ENCODE peak calls at places on chromosome 18, in ten cellular contexts. Z is heart left ventricle, T is endothelial cell, A is neural progenitor cell, Y is progenitor cell of endocrine pancreas, Q is fibroblast of the aortic adventitia, X is glutamatergic neuron, I is sigmoid colon, G is IMR-90, P is GM23338. R is an unnamed sample.

GRCh38 chr18:49625021-49625691 is 63.3 kb downstream of the LIPG start:
- DNase-seq in Q (no peak), G (peak), T (no peak), I (no peak), Y (no peak), Z (no peak), A (no peak), P (no peak), X (no peak), R (no peak)

GRCh38 chr18:34909637-34910364 is 131.4 kb upstream of the MAPRE2 start:
- DNase-seq in X (no peak), Q (peak), A (no peak), G (peak), Y (no peak), P (no peak), Z (no peak), I (no peak), T (no peak), R (no peak)

GRCh38 chr18:22032392-22032961 is 136.9 kb upstream of the GATA6 start:
- DNase-seq in Y (no peak), A (peak), P (no peak), Z (no peak), X (no peak), T (no peak), G (peak), I (no peak), Q (peak), R (no peak)

GRCh38 chr18:12639990-12640880 is 17.7 kb downstream of the SPIRE1 start:
- DNase-seq in G (peak), I (no peak), Z (no peak), P (no peak), X (no peak), T (no peak), Q (peak), A (no peak), Y (no peak), R (no peak)

GRCh38 chr18:45109271-45109670 is 428.6 kb downstream of the SETBP1 start:
- DNase-seq in I (no peak), Q (no peak), Y (no peak), X (no peak), P (no peak), A (no peak), G (no peak), Z (no peak), T (no peak), R (no peak)

GRCh38 chr18:35085450-35086032 is 44.3 kb downstream of the MAPRE2 start:
- DNase-seq in P (no peak), A (no peak), I (no peak), Q (no peak), G (no peak), X (no peak), Z (no peak), Y (no peak), T (no peak), R (no peak)

GRCh38 chr18:31197676-31198075 is 35.0 kb upstream of the DSC1 start:
- DNase-seq in Q (no peak), A (no peak), T (no peak), G (no peak), X (no peak), Y (no peak), I (no peak), P (no peak), Z (no peak), R (no peak)

GRCh38 chr18:79988925-79989361 is 580 bp upstream of the TXNL4A start:
- DNase-seq in T (no peak), Q (peak), I (peak), P (peak), A (peak), Y (no peak), Z (no peak), X (no peak), G (peak), R (no peak)

GRCh38 chr18:6614952-6615351 is 114.6 kb upstream of the ARHGAP28 start:
- DNase-seq in A (no peak), Q (no peak), P (no peak), Y (no peak), I (no peak), X (no peak), G (no peak), T (no peak), Z (no peak), R (no peak)

GRCh38 chr18:29147944-29148343 is 971.0 kb upstream of the CDH2 start:
- DNase-seq in G (peak), Q (peak), P (peak), Y (no peak), A (peak), X (no peak), T (no peak), Z (no peak), I (no peak), R (no peak)

GRCh38 chr18:63951302-63951705 is 2.2 kb downstream of the HMSD start:
- DNase-seq in I (no peak), T (no peak), G (peak), Q (no peak), A (no peak), X (no peak), Y (no peak), Z (no peak), P (no peak), R (no peak)
- TF ChIP-seq CTCF in I (no peak), T (no peak), G (peak), Q (peak), A (no peak), X (peak), Y (no peak), Z (no peak), P (peak), R (no peak)

GRCh38 chr18:11154369-11154982 is 5.1 kb upstream of the PIEZO2 start:
- DNase-seq in Y (no peak), I (no peak), Z (no peak), G (peak), T (no peak), A (peak), X (no peak), P (peak), Q (peak), R (no peak)
- TF ChIP-seq CTCF in Y (peak), I (peak), Z (peak), G (peak), T (peak), A (peak), X (peak), P (peak), Q (peak), R (peak)

GRCh38 chr18:73948497-73948896 is 199.1 kb downstream of the FBXO15 start:
- DNase-seq in G (peak), X (no peak), Q (peak), I (no peak), P (no peak), T (no peak), Z (no peak), Y (no peak), A (no peak), R (no peak)
- TF ChIP-seq CTCF in G (no peak), X (no peak), Q (no peak), I (no peak), P (no peak), T (no peak), Z (no peak), Y (no peak), A (no peak), R (no peak)

GRCh38 chr18:59565957-59566356 is 131.3 kb downstream of the CCBE1 start:
- DNase-seq in Z (no peak), P (no peak), Y (no peak), Q (no peak), I (no peak), G (peak), T (no peak), X (no peak), A (no peak), R (no peak)
- TF ChIP-seq CTCF in Z (no peak), P (no peak), Y (no peak), Q (no peak), I (no peak), G (no peak), T (no peak), X (no peak), A (no peak), R (no peak)

DNA sequence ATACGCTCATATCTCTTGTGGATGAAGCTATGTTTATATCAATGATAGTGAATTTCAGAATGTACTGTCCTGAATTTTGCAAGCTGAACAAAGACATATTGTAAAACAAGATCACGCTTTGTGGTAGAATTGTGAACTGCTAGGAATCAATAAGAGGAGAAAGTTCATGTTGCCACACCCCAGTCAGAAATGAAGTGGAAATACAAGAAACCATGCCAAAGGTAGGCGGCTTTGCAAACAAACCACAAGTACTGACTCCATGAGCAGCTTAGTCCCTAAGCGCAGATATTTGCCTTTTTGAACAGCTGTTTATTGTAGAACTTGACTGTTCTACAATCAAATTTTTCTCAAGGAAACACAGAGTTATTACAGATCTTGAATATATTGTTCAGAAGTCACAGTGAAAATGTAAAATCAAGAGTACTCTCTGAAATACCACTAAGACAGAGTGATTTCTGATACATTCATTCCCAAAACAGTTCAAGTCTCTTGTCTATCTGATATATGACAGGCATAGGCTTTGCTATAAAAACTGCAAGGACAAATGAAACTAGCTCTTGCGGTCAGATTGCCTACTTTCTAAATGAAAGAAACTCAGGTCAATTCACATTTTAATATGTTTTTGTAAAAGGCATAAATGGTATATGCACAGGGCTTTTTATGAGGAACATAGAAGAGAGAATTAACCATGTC is 120.9 kb upstream of the CDH19 start:
- DNase-seq in A (no peak), Y (no peak), P (no peak), G (no peak), T (no peak), I (no peak), Z (no peak), Q (no peak), X (no peak), R (no peak)
- TF ChIP-seq CTCF in A (no peak), Y (no peak), P (no peak), G (no peak), T (no peak), I (no peak), Z (no peak), Q (no peak), X (no peak), R (peak)

GRCh38 chr18:36580266-36580665 is 248.5 kb downstream of the TPGS2 start:
- DNase-seq in Q (peak), T (no peak), G (peak), X (no peak), Z (no peak), A (no peak), I (peak), Y (no peak), P (peak), R (no peak)
- TF ChIP-seq CTCF in Q (peak), T (no peak), G (peak), X (no peak), Z (peak), A (no peak), I (no peak), Y (no peak), P (no peak), R (no peak)

GRCh38 chr18:11310476-11311086 is 161.2 kb upstream of the PIEZO2 start:
- DNase-seq in A (peak), Q (peak), T (peak), Z (no peak), P (peak), X (peak), I (no peak), G (peak), Y (peak), R (no peak)
- TF ChIP-seq CTCF in A (peak), Q (peak), T (peak), Z (peak), P (peak), X (peak), I (no peak), G (peak), Y (peak), R (peak)